ENCODE peak calls at places on chromosomes 5 and 9, in four cellular contexts. One of them, this sample, is unnamed.
A peak's percentile ranks its signal among the peaks of the same experiment; 100 is the strongest.

GRCh38 chr5:173855162-173855994 is 32.8 kb upstream of the CPEB4 start:
- DNase-seq in T-helper 22 cell: no peak
- DNase-seq in mucosa of gallbladder: no peak
- DNase-seq in left ventricle myocardium inferior: peak; percentile 27
- DNase-seq in this sample: no peak

GRCh38 chr5:134255418-134256150 is 29.7 kb upstream of the PPP2CA start:
- DNase-seq in T-helper 22 cell: no peak
- DNase-seq in mucosa of gallbladder: no peak
- DNase-seq in left ventricle myocardium inferior: no peak
- DNase-seq in this sample: peak; percentile 88

GRCh38 chr9:69412741-69413150 is 87.7 kb downstream of the ENTREP1 start:
- DNase-seq in T-helper 22 cell: no peak
- DNase-seq in mucosa of gallbladder: peak; percentile 72
- DNase-seq in left ventricle myocardium inferior: peak; percentile 69
- DNase-seq in this sample: peak; percentile 52

GRCh38 chr5:163585206-163585605 is 79.8 kb downstream of the MAT2B start:
- DNase-seq in T-helper 22 cell: no peak
- DNase-seq in mucosa of gallbladder: no peak
- DNase-seq in left ventricle myocardium inferior: no peak
- DNase-seq in this sample: peak; percentile 95

GRCh38 chr9:37032713-37033112 is 1.4 kb downstream of the PAX5 start:
- DNase-seq in T-helper 22 cell: no peak
- DNase-seq in mucosa of gallbladder: no peak
- DNase-seq in left ventricle myocardium inferior: no peak
- DNase-seq in this sample: no peak

GRCh38 chr5:159975462-159976019 is 33.4 kb upstream of the TTC1 start:
- DNase-seq in T-helper 22 cell: no peak
- DNase-seq in mucosa of gallbladder: no peak
- DNase-seq in left ventricle myocardium inferior: no peak
- DNase-seq in this sample: peak; percentile 97

GRCh38 chr5:55223219-55223987 is 3.7 kb downstream of the MCIDAS start:
- DNase-seq in T-helper 22 cell: no peak
- DNase-seq in mucosa of gallbladder: no peak
- DNase-seq in left ventricle myocardium inferior: no peak
- DNase-seq in this sample: no peak

GRCh38 chr9:88741335-88741734 is 206.4 kb downstream of the NXNL2 start:
- DNase-seq in T-helper 22 cell: no peak
- DNase-seq in mucosa of gallbladder: no peak
- DNase-seq in left ventricle myocardium inferior: no peak
- DNase-seq in this sample: no peak

GRCh38 chr5:177997846-177998245 is 1.8 kb upstream of the PROP1 start:
- DNase-seq in T-helper 22 cell: no peak
- DNase-seq in mucosa of gallbladder: no peak
- DNase-seq in left ventricle myocardium inferior: no peak
- DNase-seq in this sample: no peak

GRCh38 chr9:116806075-116806474 is 119.0 kb downstream of the TRIM32 start:
- DNase-seq in T-helper 22 cell: no peak
- DNase-seq in mucosa of gallbladder: no peak
- DNase-seq in left ventricle myocardium inferior: no peak
- DNase-seq in this sample: peak; percentile 16

GRCh38 chr5:961711-962240 is 46.8 kb upstream of the NKD2 start:
- DNase-seq in T-helper 22 cell: no peak
- DNase-seq in mucosa of gallbladder: no peak
- DNase-seq in left ventricle myocardium inferior: no peak
- DNase-seq in this sample: no peak

GRCh38 chr9:21174671-21175070 is 8.2 kb upstream of the IFNA21 start:
- DNase-seq in T-helper 22 cell: no peak
- DNase-seq in mucosa of gallbladder: no peak
- DNase-seq in left ventricle myocardium inferior: no peak
- DNase-seq in this sample: no peak

This sample was measured in IMR-90.